ENCODE peak calls at places on chromosomes 6 and 20, in four cellular contexts. F, I, M and R are unnamed samples.

GRCh38 chr20:1937316-1937976 is 42.2 kb downstream of the SIRPA start:
- DNase-seq in F (no peak), I (no peak), M (no peak), R (no peak)

GRCh38 chr6:25943887-25944286 is 13.4 kb upstream of the SLC17A2 start:
- DNase-seq in F (no peak), I (no peak), M (no peak), R (no peak)

GRCh38 chr6:3306848-3307247 is 48.1 kb downstream of the PSMG4 start:
- DNase-seq in F (no peak), I (no peak), M (no peak), R (no peak)

GRCh38 chr6:123803862-123804681 is at the start of gene NKAIN2:
- DNase-seq in F (no peak), I (no peak), M (peak; percentile 9), R (no peak)

GRCh38 chr6:6930223-6930880 is 177.4 kb upstream of the RREB1 start:
- DNase-seq in F (no peak), I (no peak), M (no peak), R (no peak)

GRCh38 chr6:85185977-85186376 is 263.9 kb upstream of the NT5E start:
- DNase-seq in F (peak; percentile 71), I (peak; percentile 22), M (no peak), R (no peak)

GRCh38 chr6:132929141-132929540 is 114.8 kb downstream of the RPS12 start:
- DNase-seq in F (peak; percentile 12), I (peak; percentile 4), M (no peak), R (no peak)

GRCh38 chr6:128836761-128837160 is 46.2 kb upstream of the LAMA2 start:
- DNase-seq in F (no peak), I (no peak), M (no peak), R (no peak)

GRCh38 chr20:46112430-46113020 is 5.6 kb upstream of the CD40 start:
- DNase-seq in F (no peak), I (no peak), M (no peak), R (no peak)

GRCh38 chr6:86856937-86857563 is 80.3 kb upstream of the HTR1E start:
- DNase-seq in F (peak; percentile 60), I (peak; percentile 28), M (peak; percentile 11), R (peak; percentile 1)

GRCh38 chr20:37686762-37687477 is 6.9 kb upstream of the CTNNBL1 start:
- DNase-seq in F (peak; percentile 34), I (peak; percentile 20), M (no peak), R (no peak)

GRCh38 chr6:131917318-131917717 is 33.9 kb downstream of the CCN2 start:
- DNase-seq in F (peak; percentile 11), I (no peak), M (no peak), R (no peak)

GRCh38 chr6:131918650-131919355 is 32.4 kb downstream of the CCN2 start:
- DNase-seq in F (no peak), I (no peak), M (no peak), R (no peak)

GRCh38 chr6:131917763-131918649 is 33.2 kb downstream of the CCN2 start:
- DNase-seq in F (no peak), I (no peak), M (no peak), R (no peak)

GRCh38 chr6:131914967-131915751 is 36.0 kb downstream of the CCN2 start:
- DNase-seq in F (peak; percentile 84), I (peak; percentile 89), M (peak; percentile 50), R (no peak)

GRCh38 chr6:131916847-131917246 is 34.3 kb downstream of the CCN2 start:
- DNase-seq in F (no peak), I (no peak), M (no peak), R (no peak)
- H3K4me3 ChIP-seq in F (no peak overlapping the region), I (no peak overlapping the region), M (no peak overlapping the region), R (no peak overlapping the region)

GRCh38 chr20:49823152-49823847 is 10.7 kb downstream of the SLC9A8 start:
- DNase-seq in F (no peak), I (no peak), M (no peak), R (no peak)

GRCh38 chr20:49821381-49821780 is 8.8 kb downstream of the SLC9A8 start:
- DNase-seq in F (no peak), I (no peak), M (no peak), R (no peak)

GRCh38 chr20:49825521-49826033 is 12.9 kb downstream of the SLC9A8 start:
- DNase-seq in F (no peak), I (no peak), M (no peak), R (no peak)

GRCh38 chr20:49821850-49822249 is 9.2 kb downstream of the SLC9A8 start:
- DNase-seq in F (peak; percentile 75), I (peak; percentile 71), M (no peak), R (no peak)

DNA sequence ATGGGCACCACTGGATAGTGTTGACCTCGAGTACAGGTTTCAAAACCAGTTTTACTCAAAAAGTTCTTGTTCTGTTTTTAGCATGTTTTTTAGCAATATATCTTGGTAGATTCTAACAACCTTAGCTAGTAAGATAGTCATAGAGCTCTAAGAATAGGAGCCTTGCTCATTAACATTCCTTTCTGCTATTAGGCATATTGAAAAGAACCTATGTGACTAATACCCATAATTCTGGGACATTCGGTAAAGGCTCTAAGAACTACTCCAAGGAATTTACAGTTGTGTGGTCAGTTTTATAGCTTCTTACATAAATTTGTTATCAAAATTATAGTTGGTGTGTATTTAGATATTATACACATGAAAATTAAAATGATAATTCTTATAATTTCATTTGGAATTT is 11.6 kb downstream of the SLC9A8 start:
- DNase-seq in F (peak; percentile 71), I (peak; percentile 23), M (no peak), R (no peak)
- H3K4me3 ChIP-seq in F (no peak overlapping the region), I (no peak overlapping the region), M (no peak overlapping the region), R (no peak overlapping the region)

DNA sequence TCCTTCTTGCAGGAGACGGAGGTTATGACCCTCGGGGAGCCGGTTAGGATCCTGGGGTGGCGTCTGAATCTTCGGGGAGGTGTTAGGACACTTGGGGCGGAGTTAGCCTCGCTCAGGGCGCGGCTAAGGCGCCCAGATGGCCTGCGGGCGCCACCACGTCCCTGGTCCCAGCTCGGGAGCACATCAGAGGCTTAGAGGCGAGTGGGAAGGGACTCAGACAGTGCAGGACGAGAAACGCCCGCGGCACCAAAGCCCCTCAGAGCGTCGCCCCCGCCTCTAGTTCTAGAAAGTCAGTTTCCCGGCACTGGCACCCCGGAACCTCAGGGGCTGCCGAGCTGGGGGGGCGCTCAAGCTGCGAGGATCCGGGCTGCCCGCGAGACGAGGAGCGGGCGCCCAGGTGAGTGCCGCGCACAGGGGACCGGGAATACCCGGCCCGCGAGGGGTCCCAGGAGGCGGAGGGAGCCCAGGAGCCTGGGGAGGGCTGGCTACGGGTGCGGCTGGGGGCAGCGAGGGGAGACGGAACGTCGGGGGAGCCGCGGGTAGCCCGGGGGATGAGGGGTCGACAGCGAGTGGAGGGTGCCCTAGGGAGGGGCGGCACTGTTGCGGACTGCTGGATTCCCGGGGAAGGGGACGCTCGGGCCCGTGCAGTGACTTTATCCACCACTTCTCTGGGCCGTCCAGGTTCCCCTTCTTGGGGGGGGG is at the start of gene HCK:
- DNase-seq in F (peak; percentile 23), I (no peak), M (no peak), R (no peak)
- H3K4me3 ChIP-seq in F (no peak within 1 kb of the TSS), I (no peak within 1 kb of the TSS), M (peak within 1 kb of the TSS; percentile 55), R (no peak within 1 kb of the TSS)

GRCh38 chr20:50289581-50289980 is 99.0 kb downstream of the CEBPB start:
- DNase-seq in F (no peak), I (no peak), M (no peak), R (no peak)
- H3K4me3 ChIP-seq in F (no peak overlapping the region), I (no peak overlapping the region), M (no peak overlapping the region), R (no peak overlapping the region)

GRCh38 chr6:14642106-14642505 is 524.5 kb downstream of the CD83 start:
- DNase-seq in F (no peak), I (no peak), M (no peak), R (no peak)

GRCh38 chr6:14641401-14641800 is 523.8 kb downstream of the CD83 start:
- DNase-seq in F (no peak), I (no peak), M (no peak), R (no peak)

GRCh38 chr6:14639983-14640599 is 522.5 kb downstream of the CD83 start:
- DNase-seq in F (no peak), I (peak; percentile 45), M (peak; percentile 47), R (no peak)

GRCh38 chr6:14638932-14639875 is 521.6 kb downstream of the CD83 start:
- DNase-seq in F (peak; percentile 56), I (peak; percentile 60), M (no peak), R (no peak)

GRCh38 chr6:14640631-14641030 is 523.1 kb downstream of the CD83 start:
- DNase-seq in F (no peak), I (no peak), M (peak; percentile 46), R (no peak)
- H3K4me3 ChIP-seq in F (no peak overlapping the region), I (no peak overlapping the region), M (no peak overlapping the region), R (no peak overlapping the region)

GRCh38 chr6:160596433-160596832 is 67.6 kb downstream of the LPA start:
- DNase-seq in F (no peak), I (no peak), M (no peak), R (no peak)
- H3K4me3 ChIP-seq in F (no peak overlapping the region), I (no peak overlapping the region), M (no peak overlapping the region), R (no peak overlapping the region)

GRCh38 chr6:16676978-16677377 is 84.3 kb downstream of the ATXN1 start:
- DNase-seq in F (peak; percentile 31), I (peak; percentile 64), M (no peak), R (peak; percentile 56)
- H3K4me3 ChIP-seq in F (no peak overlapping the region), I (no peak overlapping the region), M (no peak overlapping the region), R (no peak overlapping the region)

GRCh38 chr20:36154696-36155628 is at the start of gene EPB41L1:
- DNase-seq in F (peak; percentile 63), I (no peak), M (no peak), R (no peak)
- H3K4me3 ChIP-seq in F (peak within 1 kb of the TSS; percentile 86), I (peak within 1 kb of the TSS; percentile 63), M (peak within 1 kb of the TSS; percentile 72), R (peak within 1 kb of the TSS; percentile 75)

GRCh38 chr6:17908831-17909230 is 78.6 kb downstream of the KIF13A start:
- DNase-seq in F (no peak), I (no peak), M (no peak), R (no peak)
- H3K4me3 ChIP-seq in F (no peak overlapping the region), I (no peak overlapping the region), M (no peak overlapping the region), R (no peak overlapping the region)